ENCODE peak calls at places on chromosome 9, in seven cellular contexts. One of them, this sample, is unnamed.

GRCh38 chr9:112007575-112008240 is 111.1 kb downstream of the UGCG start:
- DNase-seq in COR-L47: no peak
- DNase-seq in left ventricle myocardium inferior: no peak
- DNase-seq in psoas muscle: no peak
- DNase-seq in choroid plexus epithelial cell: no peak
- DNase-seq in HTR-8/SVneo: no peak
- DNase-seq in iris pigment epithelial cell: peak
- DNase-seq in this sample: no peak

GRCh38 chr9:109817846-109818472 is 38.0 kb downstream of the PALM2AKAP2 start:
- DNase-seq in psoas muscle: no peak
- DNase-seq in COR-L47: peak
- DNase-seq in iris pigment epithelial cell: peak
- DNase-seq in choroid plexus epithelial cell: peak
- DNase-seq in left ventricle myocardium inferior: no peak
- DNase-seq in HTR-8/SVneo: peak
- DNase-seq in this sample: no peak

GRCh38 chr9:78438765-78439164 is 141.8 kb downstream of the PSAT1 start:
- DNase-seq in HTR-8/SVneo: no peak
- DNase-seq in left ventricle myocardium inferior: no peak
- DNase-seq in psoas muscle: no peak
- DNase-seq in choroid plexus epithelial cell: no peak
- DNase-seq in iris pigment epithelial cell: no peak
- DNase-seq in COR-L47: no peak
- DNase-seq in this sample: no peak

GRCh38 chr9:107123389-107123788 is 159.7 kb upstream of the RAD23B start:
- DNase-seq in psoas muscle: no peak
- DNase-seq in left ventricle myocardium inferior: no peak
- DNase-seq in COR-L47: no peak
- DNase-seq in iris pigment epithelial cell: no peak
- DNase-seq in HTR-8/SVneo: no peak
- DNase-seq in choroid plexus epithelial cell: no peak
- DNase-seq in this sample: no peak

GRCh38 chr9:22813520-22813919 is 366.9 kb downstream of the DMRTA1 start:
- DNase-seq in psoas muscle: no peak
- DNase-seq in choroid plexus epithelial cell: peak
- DNase-seq in HTR-8/SVneo: peak
- DNase-seq in COR-L47: peak
- DNase-seq in iris pigment epithelial cell: peak
- DNase-seq in left ventricle myocardium inferior: no peak
- DNase-seq in this sample: no peak

GRCh38 chr9:107273634-107274033 is 9.4 kb upstream of the RAD23B start:
- DNase-seq in iris pigment epithelial cell: no peak
- DNase-seq in psoas muscle: no peak
- DNase-seq in HTR-8/SVneo: no peak
- DNase-seq in left ventricle myocardium inferior: no peak
- DNase-seq in COR-L47: peak
- DNase-seq in choroid plexus epithelial cell: no peak
- DNase-seq in this sample: no peak

GRCh38 chr9:86275962-86276361 is 6.4 kb downstream of the ISCA1 start:
- DNase-seq in choroid plexus epithelial cell: peak
- DNase-seq in psoas muscle: no peak
- DNase-seq in HTR-8/SVneo: no peak
- DNase-seq in left ventricle myocardium inferior: no peak
- DNase-seq in iris pigment epithelial cell: peak
- DNase-seq in COR-L47: no peak
- DNase-seq in this sample: no peak

GRCh38 chr9:23322392-23322791 is 503.6 kb downstream of the ELAVL2 start:
- DNase-seq in left ventricle myocardium inferior: no peak
- DNase-seq in COR-L47: no peak
- DNase-seq in iris pigment epithelial cell: peak
- DNase-seq in HTR-8/SVneo: no peak
- DNase-seq in psoas muscle: no peak
- DNase-seq in choroid plexus epithelial cell: no peak
- DNase-seq in this sample: no peak

GRCh38 chr9:133821606-133822438 is 83.7 kb upstream of the SARDH start:
- DNase-seq in iris pigment epithelial cell: no peak
- DNase-seq in COR-L47: peak
- DNase-seq in choroid plexus epithelial cell: peak
- DNase-seq in HTR-8/SVneo: no peak
- DNase-seq in left ventricle myocardium inferior: no peak
- DNase-seq in psoas muscle: no peak
- DNase-seq in this sample: peak

GRCh38 chr9:137001857-137002645 is 5.7 kb upstream of the CLIC3 start:
- DNase-seq in choroid plexus epithelial cell: no peak
- DNase-seq in psoas muscle: no peak
- DNase-seq in HTR-8/SVneo: no peak
- DNase-seq in left ventricle myocardium inferior: no peak
- DNase-seq in COR-L47: no peak
- DNase-seq in iris pigment epithelial cell: no peak
- DNase-seq in this sample: no peak

GRCh38 chr9:27787941-27788340 is 214.7 kb upstream of the C9orf72 start:
- DNase-seq in choroid plexus epithelial cell: peak
- DNase-seq in iris pigment epithelial cell: peak
- DNase-seq in HTR-8/SVneo: no peak
- DNase-seq in psoas muscle: no peak
- DNase-seq in COR-L47: no peak
- DNase-seq in left ventricle myocardium inferior: no peak
- DNase-seq in this sample: no peak

GRCh38 chr9:97911528-97911927 is 10.8 kb downstream of the TRMO start:
- DNase-seq in iris pigment epithelial cell: no peak
- DNase-seq in HTR-8/SVneo: no peak
- DNase-seq in left ventricle myocardium inferior: no peak
- DNase-seq in psoas muscle: no peak
- DNase-seq in choroid plexus epithelial cell: no peak
- DNase-seq in COR-L47: no peak
- DNase-seq in this sample: no peak

GRCh38 chr9:86557063-86557766 is 203.0 kb upstream of the TUT7 start:
- DNase-seq in psoas muscle: peak
- DNase-seq in COR-L47: no peak
- DNase-seq in choroid plexus epithelial cell: peak
- DNase-seq in HTR-8/SVneo: no peak
- DNase-seq in iris pigment epithelial cell: peak
- DNase-seq in left ventricle myocardium inferior: no peak
- DNase-seq in this sample: no peak

GRCh38 chr9:71744754-71745521 is 23.4 kb downstream of the CEMIP2 start:
- DNase-seq in choroid plexus epithelial cell: no peak
- DNase-seq in psoas muscle: no peak
- DNase-seq in COR-L47: no peak
- DNase-seq in iris pigment epithelial cell: no peak
- DNase-seq in HTR-8/SVneo: no peak
- DNase-seq in left ventricle myocardium inferior: no peak
- DNase-seq in this sample: no peak

This sample was measured in Right ventricle myocardium inferior.